ENCODE peak calls at places on chromosome 14, in four cellular contexts. J, E, T and W are unnamed samples.

GRCh38 chr14:50225974-50226297 is 5.4 kb downstream of the SOS2 start:
- DNase-seq in J (no peak), E (no peak), T (no peak), W (peak; percentile 80)

GRCh38 chr14:91383439-91383838 is 34.2 kb downstream of the CCDC88C start:
- DNase-seq in J (no peak), E (no peak), T (no peak), W (no peak)

GRCh38 chr14:77580964-77581505 is 35.4 kb downstream of the SPTLC2 start:
- DNase-seq in J (no peak), E (peak; percentile 89), T (no peak), W (peak; percentile 21)

GRCh38 chr14:83798421-83798820 is 1731.5 kb upstream of the FLRT2 start:
- DNase-seq in J (no peak), E (no peak), T (no peak), W (no peak)

GRCh38 chr14:90644882-90645281 is 171.3 kb downstream of the TTC7B start:
- DNase-seq in J (no peak), E (peak; percentile 80), T (no peak), W (no peak)

GRCh38 chr14:89926709-89927108 is 27.8 kb downstream of the EFCAB11 start:
- DNase-seq in J (no peak), E (peak; percentile 47), T (no peak), W (no peak)

GRCh38 chr14:31696378-31696777 is 135.2 kb downstream of the NUBPL start:
- DNase-seq in J (no peak), E (no peak), T (no peak), W (no peak)

GRCh38 chr14:50020799-50021198 is 95.6 kb downstream of the VCPKMT start:
- DNase-seq in J (no peak), E (no peak), T (no peak), W (no peak)

GRCh38 chr14:66105819-66106218 is 380.4 kb upstream of the CCDC196 start:
- DNase-seq in J (no peak), E (no peak), T (no peak), W (no peak)

GRCh38 chr14:79091381-79091963 is 921.3 kb downstream of the NRXN3 start:
- DNase-seq in J (no peak), E (no peak), T (no peak), W (peak; percentile 89)

GRCh38 chr14:52694761-52695480 is 437 bp downstream of the ERO1A start:
- DNase-seq in J (no peak), E (peak; percentile 49), T (no peak), W (peak; percentile 63)

GRCh38 chr14:85093631-85094330 is 436.2 kb upstream of the FLRT2 start:
- DNase-seq in J (no peak), E (peak; percentile 5), T (no peak), W (no peak)

GRCh38 chr14:96434040-96434439 is 42.1 kb downstream of the AK7 start:
- DNase-seq in J (no peak), E (no peak), T (no peak), W (no peak)

GRCh38 chr14:24958271-24958670 is 91.7 kb downstream of the STXBP6 start:
- DNase-seq in J (no peak), E (no peak), T (no peak), W (no peak)

GRCh38 chr14:29536886-29537511 is 390.6 kb downstream of the PRKD1 start:
- DNase-seq in J (no peak), E (peak; percentile 35), T (no peak), W (no peak)

GRCh38 chr14:69980457-69981414 is 101.5 kb downstream of the SMOC1 start:
- DNase-seq in J (peak; percentile 32), E (no peak), T (no peak), W (no peak)

GRCh38 chr14:93064411-93065271 is 51.1 kb downstream of the ITPK1 start:
- DNase-seq in J (no peak), E (peak; percentile 52), T (no peak), W (no peak)

GRCh38 chr14:77154421-77154820 is 12.8 kb upstream of the ZDHHC22 start:
- DNase-seq in J (no peak), E (no peak), T (no peak), W (no peak)

GRCh38 chr14:101932668-101933067 is 31.7 kb upstream of the DYNC1H1 start:
- DNase-seq in J (no peak), E (peak; percentile 28), T (no peak), W (no peak)

DNA sequence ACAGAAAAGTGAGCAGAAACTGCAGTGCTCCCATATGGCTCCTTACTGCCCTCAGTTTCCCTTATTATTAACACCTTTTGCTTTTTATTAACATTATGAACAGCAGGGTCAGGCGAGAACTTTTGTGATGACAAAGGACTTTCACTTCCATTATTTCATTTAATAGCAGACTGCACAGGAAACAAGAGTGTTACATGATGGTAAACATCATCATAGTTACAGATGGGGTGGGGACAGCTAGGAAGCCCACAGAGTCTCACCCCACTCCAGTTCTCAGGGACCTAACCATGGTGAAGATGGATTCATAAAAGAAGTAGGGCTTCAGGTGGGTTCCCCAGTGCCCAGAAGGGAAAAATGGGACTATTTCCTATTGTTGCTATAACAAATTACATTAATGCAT is 110.1 kb upstream of the PELI2 start:
- DNase-seq in J (no peak), E (no peak), T (no peak), W (no peak)
- H4K5ac ChIP-seq in J (no peak overlapping the region), E (no peak overlapping the region), T (no peak overlapping the region), W (no peak overlapping the region)

DNA sequence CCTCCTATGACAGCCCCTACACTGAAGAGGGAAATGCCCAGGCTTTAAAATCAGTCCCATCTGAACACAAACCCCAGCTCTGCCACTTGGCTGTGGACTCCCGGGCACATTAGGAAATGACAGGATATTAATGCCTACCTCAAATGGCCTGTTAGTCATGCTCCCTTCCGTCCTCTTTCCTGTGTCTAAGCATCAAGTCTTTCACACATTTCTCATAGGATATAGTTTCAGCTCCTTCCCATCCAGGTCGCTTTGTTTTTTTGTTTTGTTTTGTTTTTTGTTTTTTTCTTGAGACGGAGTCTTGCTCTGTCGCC is 16.1 kb downstream of the PLEK2 start:
- DNase-seq in J (no peak), E (no peak), T (no peak), W (no peak)
- H3K56ac ChIP-seq in J (no peak overlapping the region), E (no peak overlapping the region), T (no peak overlapping the region), W (no peak overlapping the region)

GRCh38 chr14:43014338-43014737 is 1407.7 kb downstream of the LRFN5 start:
- DNase-seq in J (no peak), E (no peak), T (no peak), W (no peak)
- H4K5ac ChIP-seq in J (no peak overlapping the region), E (no peak overlapping the region), T (no peak overlapping the region), W (no peak overlapping the region)

DNA sequence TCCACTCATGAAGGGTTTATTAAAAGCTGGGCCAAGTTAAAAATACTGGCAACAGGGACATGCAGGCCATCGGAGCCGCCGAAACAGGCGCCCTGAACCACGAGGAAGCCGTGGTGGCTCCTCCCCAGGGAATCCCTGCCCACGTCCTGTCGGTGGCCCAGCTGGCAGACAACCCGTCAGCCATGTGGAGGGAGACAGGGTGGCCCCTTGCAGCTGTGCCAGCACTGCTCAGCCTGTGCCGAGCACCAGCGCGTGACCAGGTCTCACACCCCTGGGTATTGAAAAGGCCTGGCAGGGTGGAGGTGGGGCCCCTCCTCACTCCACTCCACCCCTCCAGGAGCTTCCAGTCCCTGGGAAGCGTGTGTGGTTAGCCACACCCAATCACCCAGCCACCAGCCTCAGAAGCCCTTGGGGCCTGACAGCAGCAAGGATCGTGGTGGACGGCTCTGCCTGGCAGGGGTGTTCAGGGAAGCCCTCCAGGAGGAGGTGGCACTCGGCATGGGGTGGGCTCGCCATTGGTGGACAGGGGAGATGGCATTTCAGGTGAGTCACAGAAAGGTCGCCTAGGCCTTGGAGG is 12.4 kb upstream of the DLK1 start:
- DNase-seq in J (no peak), E (no peak), T (no peak), W (no peak)
- H3K56ac ChIP-seq in J (no peak overlapping the region), E (no peak overlapping the region), T (no peak overlapping the region), W (no peak overlapping the region)

GRCh38 chr14:104882991-104883660 is 18.1 kb downstream of the CEP170B start:
- DNase-seq in J (no peak), E (no peak), T (no peak), W (no peak)
- H4K5ac ChIP-seq in J (no peak overlapping the region), E (no peak overlapping the region), T (no peak overlapping the region), W (no peak overlapping the region)

GRCh38 chr14:104587641-104588040 is 8.1 kb downstream of the C14orf180 start:
- DNase-seq in J (no peak), E (no peak), T (no peak), W (no peak)

GRCh38 chr14:104584557-104584956 is 5.0 kb downstream of the C14orf180 start:
- DNase-seq in J (no peak), E (no peak), T (no peak), W (no peak)

GRCh38 chr14:104585966-104586702 is 6.6 kb downstream of the C14orf180 start:
- DNase-seq in J (no peak), E (no peak), T (no peak), W (no peak)

GRCh38 chr14:104588066-104588857 is 8.7 kb downstream of the C14orf180 start:
- DNase-seq in J (no peak), E (no peak), T (no peak), W (no peak)

GRCh38 chr14:104586832-104587620 is 7.5 kb downstream of the C14orf180 start:
- DNase-seq in J (no peak), E (no peak), T (no peak), W (no peak)
- H3K56ac ChIP-seq in J (no peak overlapping the region), E (no peak overlapping the region), T (no peak overlapping the region), W (no peak overlapping the region)